ENCODE peak calls at places on chromosomes 12 and 14, in six cellular contexts. P, H, Z, S, G and E are unnamed samples.

GRCh38 chr14:75141967-75142366 is 15.1 kb upstream of the NEK9 start:
- DNase-seq in P (no peak), H (peak; percentile 54), Z (no peak), S (no peak), G (no peak), E (no peak)

GRCh38 chr14:51998348-51998747 is 9.0 kb downstream of the RTRAF start:
- DNase-seq in P (no peak), H (no peak), Z (no peak), S (no peak), G (no peak), E (no peak)

GRCh38 chr12:67517181-67517887 is 131.2 kb upstream of the DYRK2 start:
- DNase-seq in P (peak; percentile 52), H (peak; percentile 55), Z (peak; percentile 51), S (no peak), G (no peak), E (no peak)

GRCh38 chr12:5348057-5348456 is 83.9 kb upstream of the NTF3 start:
- DNase-seq in P (no peak), H (no peak), Z (no peak), S (no peak), G (no peak), E (no peak)

GRCh38 chr14:74915826-74916225 is 7.2 kb downstream of the RPS6KL1 start:
- DNase-seq in P (no peak), H (no peak), Z (no peak), S (no peak), G (no peak), E (no peak)

GRCh38 chr12:124829008-124829707 is 34.5 kb downstream of the SCARB1 start:
- DNase-seq in P (no peak), H (peak; percentile 92), Z (no peak), S (peak; percentile 10), G (no peak), E (no peak)

GRCh38 chr12:19894049-19894448 is 454.8 kb downstream of the AEBP2 start:
- DNase-seq in P (no peak), H (peak; percentile 70), Z (no peak), S (no peak), G (no peak), E (no peak)

GRCh38 chr12:42332301-42332894 is 6.4 kb downstream of the PPHLN1 start:
- DNase-seq in P (no peak), H (peak; percentile 70), Z (no peak), S (no peak), G (no peak), E (no peak)

GRCh38 chr12:107612508-107612907 is 73.1 kb upstream of the PWP1 start:
- DNase-seq in P (no peak), H (no peak), Z (no peak), S (no peak), G (no peak), E (no peak)

GRCh38 chr12:81722004-81722403 is 37.1 kb downstream of the PPFIA2 start:
- DNase-seq in P (no peak), H (peak; percentile 2), Z (no peak), S (no peak), G (no peak), E (no peak)

GRCh38 chr14:93787465-93788306 is 599 bp downstream of the PRIMA1 start:
- DNase-seq in P (no peak), H (no peak), Z (no peak), S (no peak), G (peak; percentile 89), E (no peak)

GRCh38 chr12:121116318-121117225 is 16.1 kb upstream of the P2RX7 start:
- DNase-seq in P (no peak), H (no peak), Z (no peak), S (no peak), G (no peak), E (no peak)

GRCh38 chr12:27025116-27025515 is 2.8 kb downstream of the MED21 start:
- DNase-seq in P (no peak), H (peak; percentile 64), Z (no peak), S (no peak), G (no peak), E (no peak)

GRCh38 chr14:32913725-32914124 is 25.0 kb upstream of the NPAS3 start:
- DNase-seq in P (no peak), H (no peak), Z (no peak), S (no peak), G (no peak), E (no peak)

DNA sequence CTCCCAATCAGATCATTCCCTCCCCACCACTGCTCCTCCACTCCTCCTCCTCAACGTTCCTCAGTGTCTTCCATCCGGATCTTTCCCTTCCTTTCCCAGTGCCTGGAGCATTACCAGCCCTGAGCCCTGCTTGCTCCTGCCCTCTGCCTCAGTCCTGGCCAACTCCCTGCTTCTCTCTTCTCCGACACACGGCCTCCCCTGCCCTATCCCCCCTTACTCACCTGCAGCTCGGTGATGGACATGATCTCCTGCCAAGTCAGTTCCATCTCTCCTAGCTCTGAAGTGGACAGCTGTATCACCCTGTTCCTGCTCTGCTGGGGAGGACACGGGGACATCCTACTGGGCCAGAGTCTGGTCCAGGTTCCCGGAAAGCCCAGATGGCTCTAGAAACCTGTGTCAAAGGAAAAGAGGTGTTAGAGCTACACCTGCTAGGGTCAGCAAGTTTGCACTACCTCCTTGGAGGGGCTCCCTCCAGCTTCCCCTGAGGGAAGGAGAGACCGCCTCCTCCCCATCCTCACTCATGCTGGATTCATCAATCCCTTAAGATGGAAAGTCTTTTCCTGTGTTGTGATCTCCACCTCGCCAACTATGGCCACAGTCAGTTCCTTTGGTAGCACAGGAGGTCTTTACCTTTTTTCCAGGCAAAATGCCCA is 5.8 kb downstream of the NFE2 start:
- DNase-seq in P (no peak), H (no peak), Z (no peak), S (no peak), G (no peak), E (no peak)
- H3K27ac ChIP-seq in P (no peak overlapping the region), H (no peak overlapping the region), Z (no peak overlapping the region), S (peak overlapping the region; percentile 86), G (no peak overlapping the region), E (no peak overlapping the region)

GRCh38 chr12:113862570-113863454 is 103.3 kb downstream of the RBM19 start:
- DNase-seq in P (no peak), H (peak; percentile 14), Z (no peak), S (no peak), G (peak; percentile 83), E (no peak)
- H3K27ac ChIP-seq in P (no peak overlapping the region), H (no peak overlapping the region), Z (no peak overlapping the region), S (no peak overlapping the region), G (no peak overlapping the region), E (no peak overlapping the region)

DNA sequence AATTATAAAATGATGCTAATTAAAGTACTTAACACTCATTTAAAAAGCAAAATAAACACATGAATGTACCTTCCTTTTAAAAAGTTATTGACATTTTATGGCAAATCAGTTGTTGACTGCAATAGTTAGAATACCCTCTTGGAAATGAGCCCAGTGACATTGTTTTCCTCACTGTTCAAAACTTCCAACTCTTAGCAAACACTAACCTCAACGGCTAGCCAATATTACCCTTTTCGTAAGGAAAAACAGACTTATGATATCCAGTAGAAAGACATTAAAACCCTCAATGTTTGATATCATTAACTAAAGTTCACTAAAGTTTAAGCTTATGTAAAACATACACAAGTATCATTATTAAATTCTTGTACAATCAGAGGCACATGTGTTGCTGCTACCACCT is 83.6 kb downstream of the EPS8 start:
- DNase-seq in P (no peak), H (no peak), Z (no peak), S (no peak), G (no peak), E (no peak)
- H3K27ac ChIP-seq in P (peak overlapping the region; percentile 26), H (no peak overlapping the region), Z (no peak overlapping the region), S (no peak overlapping the region), G (no peak overlapping the region), E (no peak overlapping the region)

GRCh38 chr12:1797011-1797901 is 23.1 kb upstream of the LRTM2 start:
- DNase-seq in P (peak; percentile 76), H (peak; percentile 63), Z (peak; percentile 57), S (peak; percentile 95), G (peak; percentile 68), E (peak; percentile 88)

GRCh38 chr12:1797991-1798733 is 22.2 kb upstream of the LRTM2 start:
- DNase-seq in P (no peak), H (no peak), Z (no peak), S (peak; percentile 78), G (peak; percentile 58), E (peak; percentile 79)

GRCh38 chr12:1795785-1796514 is 24.4 kb upstream of the LRTM2 start:
- DNase-seq in P (peak; percentile 94), H (peak; percentile 95), Z (peak; percentile 94), S (peak; percentile 100), G (peak; percentile 97), E (peak; percentile 95)

GRCh38 chr12:1795221-1795784 is 25.1 kb upstream of the LRTM2 start:
- DNase-seq in P (no peak), H (no peak), Z (no peak), S (peak; percentile 78), G (peak; percentile 75), E (no peak)

GRCh38 chr12:1796515-1797010 is 23.8 kb upstream of the LRTM2 start:
- DNase-seq in P (peak; percentile 59), H (peak; percentile 66), Z (peak; percentile 54), S (peak; percentile 88), G (no peak), E (no peak)
- H3K27ac ChIP-seq in P (peak overlapping the region; percentile 13), H (no peak overlapping the region), Z (peak overlapping the region; percentile 73), S (peak overlapping the region; percentile 97), G (no peak overlapping the region), E (peak overlapping the region; percentile 81)

GRCh38 chr12:32970465-32971110 is 74.0 kb upstream of the PKP2 start:
- DNase-seq in P (no peak), H (no peak), Z (no peak), S (no peak), G (no peak), E (no peak)
- H3K27ac ChIP-seq in P (no peak overlapping the region), H (no peak overlapping the region), Z (no peak overlapping the region), S (no peak overlapping the region), G (no peak overlapping the region), E (no peak overlapping the region)

DNA sequence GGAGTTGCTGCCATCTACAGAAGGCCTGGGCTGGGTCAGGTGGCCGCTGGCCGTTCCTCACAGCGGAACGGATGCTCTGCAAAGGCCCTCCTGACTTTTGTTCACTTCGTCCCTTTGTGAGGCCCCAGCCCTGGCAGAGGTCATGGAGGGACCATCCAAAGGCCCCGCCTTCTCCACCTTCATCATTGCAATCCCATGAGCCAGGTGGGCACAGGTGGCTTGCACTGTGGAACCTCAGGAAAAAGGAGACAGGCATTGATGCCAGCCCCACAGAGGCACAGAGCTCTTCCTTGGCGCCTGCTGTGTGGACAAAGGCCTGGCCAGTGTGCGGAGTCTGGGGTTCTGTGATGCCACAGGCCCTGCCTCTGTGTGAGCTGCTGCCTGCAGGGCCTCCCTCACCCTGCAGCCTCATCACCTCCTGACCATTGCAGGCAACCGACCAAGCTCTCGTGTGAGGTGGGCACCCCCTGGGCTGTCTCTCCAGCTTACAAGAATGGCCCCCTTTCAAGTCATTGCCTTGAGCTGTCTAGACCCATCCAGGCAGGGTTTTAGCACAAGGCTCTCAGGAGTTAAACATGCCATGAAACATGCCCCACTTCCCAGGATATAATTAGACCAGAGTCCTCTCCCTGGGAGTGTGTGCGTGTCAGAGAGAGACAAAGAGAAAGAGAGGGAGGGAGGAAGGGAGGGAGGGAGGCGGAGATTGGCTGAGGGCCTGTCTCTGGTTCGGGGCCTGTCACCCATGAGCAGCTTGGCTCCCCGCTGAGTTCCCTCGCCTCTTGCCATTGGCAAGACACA is 19.3 kb downstream of the NFKBIA start:
- DNase-seq in P (peak; percentile 86), H (peak; percentile 94), Z (peak; percentile 85), S (no peak), G (peak; percentile 71), E (no peak)
- H3K27ac ChIP-seq in P (peak overlapping the region; percentile 90), H (peak overlapping the region; percentile 90), Z (peak overlapping the region; percentile 98), S (peak overlapping the region; percentile 61), G (peak overlapping the region; percentile 60), E (peak overlapping the region; percentile 57)